ENCODE peak calls at places on chromosomes 3 and 15, in eight cellular contexts. M is PC-3, J is hepatocyte, N is MM.1S, E is HCT116, X is GM23338, R is neural progenitor cell, D is SK-N-SH. Z is an unnamed sample.

GRCh38 chr15:77347197-77347596 is 72.7 kb downstream of the PEAK1 start:
- DNase-seq in M (peak; percentile 56), E (no peak), D (no peak), R (no peak), X (no peak), N (no peak), J (no peak), Z (no peak)

GRCh38 chr15:22933641-22934061 is 46.5 kb downstream of the CYFIP1 start:
- DNase-seq in D (no peak), X (no peak), R (no peak), M (peak; percentile 93), J (no peak), E (no peak), N (no peak), Z (peak; percentile 80)

GRCh38 chr3:31900583-31900982 is 80.5 kb downstream of the OSBPL10 start:
- DNase-seq in X (no peak), R (no peak), N (no peak), D (no peak), J (no peak), E (no peak), M (no peak), Z (no peak)

GRCh38 chr3:13621381-13622221 is 72.7 kb downstream of the FBLN2 start:
- DNase-seq in X (no peak), M (no peak), J (no peak), R (no peak), E (no peak), N (no peak), D (no peak), Z (no peak)

GRCh38 chr3:48656841-48657281 is 5.8 kb downstream of the CELSR3 start:
- DNase-seq in X (peak; percentile 70), D (no peak), J (no peak), N (no peak), M (no peak), E (no peak), R (no peak), Z (no peak)

GRCh38 chr3:126108689-126109075 is 24.8 kb upstream of the SLC41A3 start:
- DNase-seq in M (no peak), J (no peak), D (no peak), R (no peak), N (no peak), X (no peak), E (no peak), Z (no peak)

GRCh38 chr3:127042634-127043033 is 59.7 kb downstream of the PLXNA1 start:
- DNase-seq in D (no peak), R (no peak), M (no peak), X (no peak), J (no peak), N (no peak), E (no peak), Z (no peak)

GRCh38 chr3:48739955-48740823 is 23.2 kb upstream of the IP6K2 start:
- DNase-seq in R (peak; percentile 85), N (peak; percentile 51), X (peak; percentile 94), E (peak; percentile 59), D (peak; percentile 93), J (peak; percentile 93), M (peak; percentile 86), Z (peak; percentile 68)

GRCh38 chr3:57852896-57853295 is 96.8 kb downstream of the SLMAP start:
- DNase-seq in M (peak; percentile 54), J (peak; percentile 5), R (no peak), D (peak; percentile 8), N (no peak), E (no peak), X (peak; percentile 52), Z (peak; percentile 9)

GRCh38 chr3:191316876-191317603 is 12.2 kb upstream of the CCDC50 start:
- DNase-seq in J (no peak), X (no peak), N (no peak), M (no peak), E (no peak), R (no peak), D (no peak), Z (no peak)

DNA sequence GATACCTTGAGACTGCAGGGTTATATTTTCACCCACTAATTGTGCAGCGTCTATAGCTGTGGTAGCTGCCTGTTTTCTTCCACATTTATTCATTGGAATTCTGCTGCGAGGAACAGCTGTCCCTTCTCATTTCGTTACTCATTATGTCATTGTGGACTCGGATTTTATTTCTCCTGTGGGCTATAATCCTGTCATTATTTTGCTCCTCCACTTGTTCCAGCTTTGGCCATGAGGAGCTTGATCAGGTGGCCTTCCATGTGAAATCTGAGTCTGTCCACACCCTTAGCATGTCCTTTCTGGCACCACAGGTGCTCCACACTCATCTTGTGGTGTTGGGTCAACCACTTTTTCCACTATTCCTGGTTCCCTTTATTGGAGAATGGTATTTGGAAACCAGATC is 14.8 kb downstream of the LYSMD4 start:
- DNase-seq in J (no peak), X (no peak), E (no peak), R (no peak), N (no peak), D (no peak), M (no peak), Z (no peak)
- H3K27ac ChIP-seq in J (no peak overlapping the region), X (no peak overlapping the region), E (no peak overlapping the region), R (no peak overlapping the region), N (no peak overlapping the region), D (no peak overlapping the region), M (no peak overlapping the region), Z (no peak overlapping the region)

DNA sequence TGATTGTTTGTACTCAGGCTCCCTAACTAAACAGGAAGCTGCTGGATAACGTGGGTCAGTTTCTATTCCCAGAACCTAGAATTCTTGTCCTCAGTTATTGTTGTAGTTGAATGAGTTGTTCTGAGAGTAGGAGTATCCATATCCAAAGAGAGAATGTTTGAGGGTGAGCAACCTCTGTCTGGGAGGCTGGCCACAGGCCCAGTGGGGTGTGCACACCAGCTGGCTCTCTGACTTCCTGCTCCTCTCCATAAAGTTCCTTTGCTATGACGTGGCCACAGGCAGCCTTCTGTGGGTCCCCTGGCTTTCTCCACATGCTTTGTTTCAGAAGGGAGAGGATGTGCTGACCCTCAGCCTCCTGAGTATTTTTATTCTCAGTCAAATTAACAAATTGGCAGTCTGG is 47.7 kb upstream of the MED12L start:
- DNase-seq in D (no peak), M (peak; percentile 75), E (peak; percentile 4), R (no peak), J (peak; percentile 46), X (no peak), N (no peak), Z (no peak)
- TF ChIP-seq EZH2phosphoT487 in D (no peak), M (no peak), E (no peak), R (no peak), J (no peak), X (no peak), N (no peak), Z (no peak)

GRCh38 chr3:25493786-25494185 is 65.7 kb downstream of the RARB start:
- DNase-seq in X (no peak), M (peak; percentile 7), J (no peak), D (no peak), N (no peak), R (no peak), E (no peak), Z (no peak)
- TF ChIP-seq CTCF in X (no peak), M (no peak), J (no peak), D (no peak), N (no peak), R (no peak), E (no peak), Z (no peak)

GRCh38 chr3:11583638-11584046 is 60.1 kb downstream of the VGLL4 start:
- DNase-seq in N (no peak), J (no peak), R (no peak), X (no peak), D (no peak), E (no peak), M (no peak), Z (no peak)

GRCh38 chr3:11582123-11582968 is 61.4 kb downstream of the VGLL4 start:
- DNase-seq in J (peak; percentile 82), N (no peak), R (peak; percentile 65), D (peak; percentile 60), M (no peak), X (peak; percentile 82), E (no peak), Z (peak; percentile 31)

GRCh38 chr3:11583226-11583625 is 60.5 kb downstream of the VGLL4 start:
- DNase-seq in E (no peak), M (no peak), X (no peak), N (no peak), J (no peak), R (no peak), D (no peak), Z (no peak)

GRCh38 chr3:11581237-11582122 is 62.2 kb downstream of the VGLL4 start:
- DNase-seq in N (no peak), E (no peak), J (no peak), R (peak; percentile 37), D (no peak), X (no peak), M (no peak), Z (no peak)

GRCh38 chr3:11584570-11584969 is 59.1 kb downstream of the VGLL4 start:
- DNase-seq in N (no peak), J (no peak), X (no peak), M (no peak), D (no peak), R (no peak), E (no peak), Z (no peak)
- H3K27ac ChIP-seq in N (no peak overlapping the region), J (peak overlapping the region; percentile 86), X (no peak overlapping the region), M (no peak overlapping the region), D (no peak overlapping the region), R (no peak overlapping the region), E (no peak overlapping the region), Z (no peak overlapping the region)

GRCh38 chr3:187665764-187666402 is 4.3 kb downstream of the SST start:
- DNase-seq in J (no peak), E (no peak), M (no peak), X (no peak), R (no peak), N (no peak), D (no peak), Z (no peak)
- TF ChIP-seq EZH2phosphoT487 in J (no peak), E (no peak), M (no peak), X (no peak), R (no peak), N (no peak), D (no peak), Z (no peak)

Z was measured in OCI-LY7.